ENCODE peak calls at places on chromosomes 5 and 9, in eight cellular contexts. C is hepatic stellate cell; D is AG09309; G is activated CD8-positive, alpha-beta memory T cell treated with anti-CD3 and anti-CD28 coated beads, Interleukin-2, amount 50 U/mL, for 4 hours; F is aorta; Q is HCEC 1CT; P is AML-193; B is neuronal stem cell. I is an unnamed sample.

GRCh38 chr5:77213601-77214000 is 3.1 kb downstream of the PDE8B start:
- DNase-seq in C (no peak), D (no peak), G (no peak), F (no peak), Q (no peak), P (no peak), B (no peak), I (no peak)

GRCh38 chr5:168364738-168365550 is 73.5 kb downstream of the WWC1 start:
- DNase-seq in C (no peak), D (peak; percentile 8), G (no peak), F (no peak), Q (peak; percentile 7), P (no peak), B (no peak), I (no peak)

GRCh38 chr9:80097476-80097875 is 525.7 kb downstream of the TLE4 start:
- DNase-seq in C (no peak), D (no peak), G (no peak), F (no peak), Q (no peak), P (no peak), B (no peak), I (no peak)

GRCh38 chr9:35603506-35603985 is 1.5 kb upstream of the TESK1 start:
- DNase-seq in C (peak; percentile 63), D (peak; percentile 76), G (peak; percentile 27), F (peak; percentile 79), Q (peak; percentile 72), P (peak; percentile 77), B (no peak), I (no peak)

GRCh38 chr5:136209346-136209910 is 16.5 kb upstream of the SMIM32 start:
- DNase-seq in C (no peak), D (no peak), G (no peak), F (no peak), Q (no peak), P (no peak), B (no peak), I (no peak)

GRCh38 chr9:121207371-121207940 is 5.8 kb upstream of the RAB14 start:
- DNase-seq in C (no peak), D (no peak), G (no peak), F (no peak), Q (no peak), P (peak; percentile 19), B (no peak), I (peak; percentile 38)

GRCh38 chr9:127945338-127945737 is 7.7 kb upstream of the DPM2 start:
- DNase-seq in C (no peak), D (no peak), G (no peak), F (no peak), Q (no peak), P (no peak), B (no peak), I (no peak)

GRCh38 chr5:98631311-98632054 is 142.0 kb upstream of the RGMB start:
- DNase-seq in C (peak; percentile 14), D (peak; percentile 92), G (no peak), F (no peak), Q (peak; percentile 77), P (no peak), B (no peak), I (no peak)

GRCh38 chr5:25991639-25992038 is 1046.7 kb downstream of the CDH9 start:
- DNase-seq in C (no peak), D (no peak), G (no peak), F (no peak), Q (no peak), P (no peak), B (no peak), I (no peak)

GRCh38 chr5:72145351-72145750 is 38.1 kb downstream of the MAP1B start:
- DNase-seq in C (no peak), D (no peak), G (no peak), F (no peak), Q (peak; percentile 36), P (no peak), B (no peak), I (no peak)

GRCh38 chr9:106953166-106953565 is 90.2 kb downstream of the ZNF462 start:
- DNase-seq in C (no peak), D (no peak), G (no peak), F (no peak), Q (peak; percentile 95), P (no peak), B (no peak), I (no peak)

GRCh38 chr9:94757158-94757557 is 30.7 kb downstream of the AOPEP start:
- DNase-seq in C (peak; percentile 50), D (peak; percentile 69), G (no peak), F (no peak), Q (peak; percentile 67), P (no peak), B (no peak), I (no peak)

GRCh38 chr5:155726267-155726666 is 600.7 kb upstream of the SGCD start:
- DNase-seq in C (no peak), D (no peak), G (no peak), F (no peak), Q (no peak), P (no peak), B (peak; percentile 62), I (no peak)

GRCh38 chr9:15936316-15936869 is 383.6 kb downstream of the CCDC171 start:
- DNase-seq in C (no peak), D (peak; percentile 31), G (no peak), F (peak; percentile 40), Q (no peak), P (no peak), B (no peak), I (no peak)

GRCh38 chr9:109520475-109521132 is 22.5 kb upstream of the PTPN3 start:
- DNase-seq in C (peak; percentile 60), D (peak; percentile 38), G (no peak), F (peak; percentile 56), Q (peak; percentile 46), P (peak; percentile 36), B (peak; percentile 72), I (peak; percentile 34)